ENCODE peak calls at places on chromosome 17, in four cellular contexts. P is uterus, I is psoas muscle, F is NT2/D1. L is an unnamed sample.

GRCh38 chr17:27457731-27458523 is 1.7 kb downstream of the KSR1 start:
- DNase-seq in P (no peak), I (no peak), F (no peak), L (peak)

GRCh38 chr17:41777157-41777578 is 9.3 kb downstream of the JUP start:
- DNase-seq in P (no peak), I (peak), F (no peak), L (no peak)

GRCh38 chr17:66416207-66416940 is 114.0 kb downstream of the PRKCA start:
- DNase-seq in P (no peak), I (no peak), F (no peak), L (no peak)

GRCh38 chr17:36722121-36722902 is 120.9 kb downstream of the MRM1 start:
- DNase-seq in P (peak), I (peak), F (no peak), L (no peak)

GRCh38 chr17:1890758-1891450 is 61.1 kb downstream of the RPA1 start:
- DNase-seq in P (no peak), I (no peak), F (no peak), L (no peak)

GRCh38 chr17:76331083-76331482 is 22.6 kb downstream of the PRPSAP1 start:
- DNase-seq in P (no peak), I (no peak), F (no peak), L (no peak)

GRCh38 chr17:70636517-70637133 is 467.3 kb downstream of the KCNJ2 start:
- DNase-seq in P (no peak), I (no peak), F (no peak), L (peak)

GRCh38 chr17:8957721-8958120 is 7.8 kb downstream of the PIK3R5 start:
- DNase-seq in P (no peak), I (no peak), F (no peak), L (no peak)

GRCh38 chr17:73393962-73394361 is 82.2 kb upstream of the CDC42EP4 start:
- DNase-seq in P (no peak), I (no peak), F (no peak), L (no peak)

GRCh38 chr17:60586288-60586974 is 13.6 kb upstream of the PPM1D start:
- DNase-seq in P (no peak), I (no peak), F (no peak), L (no peak)

GRCh38 chr17:65020284-65020683 is 36.3 kb downstream of the GNA13 start:
- DNase-seq in P (no peak), I (no peak), F (no peak), L (no peak)

GRCh38 chr17:10663231-10663630 is 6.1 kb upstream of the MYH3 start:
- DNase-seq in P (no peak), I (no peak), F (no peak), L (no peak)

GRCh38 chr17:59798111-59798510 is 90.7 kb downstream of the VMP1 start:
- DNase-seq in P (no peak), I (no peak), F (no peak), L (no peak)

GRCh38 chr17:17151055-17151454 is 55.1 kb downstream of the PLD6 start:
- DNase-seq in P (no peak), I (no peak), F (no peak), L (peak)

GRCh38 chr17:66459811-66460270 is 157.4 kb downstream of the PRKCA start:
- DNase-seq in P (peak), I (peak), F (no peak), L (peak)

GRCh38 chr17:44187131-44187899 is 543 bp downstream of the TMUB2 start:
- DNase-seq in P (no peak), I (no peak), F (no peak), L (peak)

GRCh38 chr17:19341641-19342610 is 20.6 kb downstream of the B9D1 start:
- DNase-seq in P (peak), I (no peak), F (no peak), L (no peak)

GRCh38 chr17:64503821-64504768 is 2.0 kb downstream of the DDX5 start:
- DNase-seq in P (no peak), I (no peak), F (no peak), L (no peak)

GRCh38 chr17:82461827-82462524 is 3.4 kb downstream of the NARF start:
- DNase-seq in P (no peak), I (no peak), F (no peak), L (no peak)

GRCh38 chr17:35448214-35448898 is at the start of gene SLFN13:
- DNase-seq in P (peak), I (peak), F (peak), L (peak)

GRCh38 chr17:1951920-1952319 is 73.2 kb downstream of the RTN4RL1 start:
- DNase-seq in P (no peak), I (no peak), F (no peak), L (no peak)

GRCh38 chr17:83189013-83189672 is 109.7 kb downstream of the METRNL start:
- DNase-seq in P (no peak), I (no peak), F (no peak), L (no peak)

GRCh38 chr17:64234961-64235360 is 28.1 kb downstream of the TEX2 start:
- DNase-seq in P (no peak), I (no peak), F (no peak), L (no peak)

GRCh38 chr17:61618950-61619349 is 27.9 kb upstream of the NACA2 start:
- DNase-seq in P (no peak), I (no peak), F (no peak), L (no peak)

GRCh38 chr17:29615492-29616299 is 7.0 kb downstream of the CORO6 start:
- DNase-seq in P (peak), I (peak), F (peak), L (no peak)

GRCh38 chr17:64343071-64343774 is 47.4 kb downstream of the PECAM1 start:
- DNase-seq in P (no peak), I (no peak), F (no peak), L (no peak)

GRCh38 chr17:57545836-57546305 is 199.2 kb downstream of the CCDC182 start:
- DNase-seq in P (no peak), I (no peak), F (no peak), L (no peak)

GRCh38 chr17:41284546-41284945 is 9.0 kb downstream of the KRTAP9-7 start:
- DNase-seq in P (no peak), I (no peak), F (no peak), L (no peak)

GRCh38 chr17:688100-688989 is 26.3 kb downstream of the VPS53 start:
- DNase-seq in P (no peak), I (no peak), F (no peak), L (peak)

GRCh38 chr17:30278032-30278431 is 13.7 kb downstream of the BLMH start:
- DNase-seq in P (no peak), I (no peak), F (no peak), L (no peak)

GRCh38 chr17:83127431-83128160 is 48.2 kb downstream of the METRNL start:
- DNase-seq in P (no peak), I (no peak), F (no peak), L (no peak)

GRCh38 chr17:38616361-38616760 is 10.6 kb upstream of the SRCIN1 start:
- DNase-seq in P (no peak), I (no peak), F (no peak), L (no peak)

GRCh38 chr17:49403514-49404289 is 11.0 kb downstream of the PHB1 start:
- DNase-seq in P (no peak), I (no peak), F (no peak), L (no peak)

GRCh38 chr17:66281671-66282369 is 20.6 kb upstream of the PRKCA start:
- DNase-seq in P (no peak), I (no peak), F (no peak), L (no peak)

DNA sequence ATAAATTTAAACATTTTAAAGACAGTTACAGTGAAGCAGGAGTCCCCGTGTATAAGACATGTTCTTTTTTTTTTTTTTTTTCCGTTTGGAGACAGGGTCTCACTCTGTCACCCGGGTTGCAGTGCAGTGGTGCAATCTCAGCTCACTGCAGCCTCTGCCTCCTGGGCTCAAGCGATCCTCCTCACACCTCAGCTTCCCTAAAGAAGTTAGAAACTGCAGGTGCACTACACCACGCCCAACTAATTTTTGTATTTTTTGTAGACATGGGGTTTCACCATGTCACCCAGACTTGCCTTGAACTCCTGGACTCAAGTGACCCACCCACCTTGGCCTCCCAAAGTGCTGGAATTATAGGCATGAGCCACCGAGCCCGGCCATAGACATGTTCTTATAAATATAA is 3.0 kb downstream of the EVI2B start:
- DNase-seq in P (no peak), I (no peak), F (no peak), L (no peak)
- H3K4me3 ChIP-seq in P (no peak), I (peak), F (no peak), L (no peak)

DNA sequence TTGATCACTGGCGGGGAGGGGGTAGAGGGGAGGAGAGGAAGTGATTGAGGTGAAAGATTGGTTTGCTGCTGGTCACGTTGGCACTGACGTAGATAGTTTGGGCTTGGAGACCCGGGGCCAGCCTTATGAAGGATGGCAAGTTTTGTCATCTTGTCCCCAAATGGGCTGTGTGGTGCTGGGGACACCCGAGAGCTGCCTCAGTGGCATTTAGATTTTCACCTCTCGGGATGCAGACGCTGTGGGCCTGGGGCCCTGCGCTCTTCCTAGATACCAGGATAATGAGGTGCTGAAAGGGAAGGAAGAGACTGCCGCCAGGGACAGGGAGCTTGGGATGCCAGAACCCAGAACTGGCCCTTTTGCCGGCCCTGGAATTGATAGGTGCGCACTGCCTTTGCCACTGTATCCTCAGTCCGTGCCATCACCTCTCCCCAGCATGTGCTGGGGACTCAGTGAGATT is 1.4 kb upstream of the SOCS3 start:
- DNase-seq in P (no peak), I (no peak), F (no peak), L (no peak)
- H3K4me3 ChIP-seq in P (no peak), I (peak), F (no peak), L (no peak)

DNA sequence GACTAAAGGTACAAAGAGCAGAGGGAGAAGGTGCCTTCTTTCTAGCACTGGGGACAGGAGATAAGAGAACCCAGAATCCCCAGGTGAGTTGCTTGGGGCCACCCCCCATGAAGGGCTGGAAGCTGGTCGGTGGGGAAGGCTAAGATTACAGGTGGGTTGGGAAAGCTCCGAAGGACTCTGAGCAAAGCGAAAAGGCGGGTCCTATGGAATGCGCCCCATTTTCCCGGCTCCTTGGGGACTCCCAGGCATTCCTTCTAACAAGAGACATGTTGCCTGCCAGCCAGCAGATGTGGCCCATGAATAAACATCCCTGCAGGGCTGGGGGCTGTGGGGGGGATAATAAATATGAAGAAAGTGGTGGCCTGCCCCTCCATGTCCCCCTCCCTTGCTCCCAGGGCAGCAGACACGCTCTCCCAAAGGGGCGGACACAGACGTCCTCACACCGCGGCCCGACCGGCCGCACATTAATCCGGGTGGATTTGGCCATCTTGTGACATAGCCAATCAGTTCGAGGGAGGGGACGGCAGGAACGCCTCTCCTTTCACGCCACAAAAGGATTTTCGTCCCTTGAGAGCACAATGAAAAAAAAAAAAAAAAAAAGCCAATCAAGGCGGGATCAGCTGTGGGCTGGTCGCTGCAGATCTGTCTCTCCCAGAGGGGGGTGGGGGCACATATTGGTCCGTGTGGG is 98.5 kb downstream of the SOX9 start:
- DNase-seq in P (no peak), I (no peak), F (no peak), L (no peak)
- H3K4me3 ChIP-seq in P (no peak), I (no peak), F (peak), L (peak)

DNA sequence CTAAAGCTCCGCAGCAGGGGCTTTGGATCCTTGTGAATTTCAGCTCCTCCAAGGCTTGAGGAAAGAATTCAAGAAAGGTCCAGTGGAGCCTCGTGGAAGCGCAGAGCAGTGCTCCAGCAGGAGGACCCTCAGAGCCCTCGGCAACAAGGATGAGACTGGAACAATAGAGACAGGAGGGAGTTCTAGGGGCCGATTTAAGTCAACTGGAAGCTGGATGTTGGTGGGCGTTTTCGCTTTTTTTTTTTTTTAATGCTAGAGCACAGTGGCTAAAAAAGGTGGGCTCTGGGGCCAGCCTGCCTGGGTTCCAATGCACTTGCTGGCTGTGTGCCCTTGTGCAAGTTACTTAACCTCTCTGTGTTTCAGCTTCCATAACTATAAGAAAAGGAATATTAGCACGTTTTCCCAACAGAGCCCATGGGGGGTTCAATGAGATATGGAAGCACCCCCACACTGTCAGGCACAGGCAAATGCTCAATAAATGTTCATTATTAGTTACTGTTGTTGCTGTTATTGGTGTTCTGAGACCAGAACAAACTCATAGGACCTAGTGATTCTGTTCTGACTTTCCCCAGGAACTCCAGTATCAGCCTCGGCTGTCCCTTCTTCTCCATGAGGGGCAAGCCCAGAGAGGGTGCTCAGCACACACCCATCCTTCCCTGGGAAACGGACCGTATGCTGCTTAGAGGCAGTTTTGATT is 5.3 kb upstream of the CBX8 start:
- DNase-seq in P (no peak), I (no peak), F (no peak), L (no peak)
- H3K4me3 ChIP-seq in P (no peak), I (no peak), F (no peak), L (no peak)

DNA sequence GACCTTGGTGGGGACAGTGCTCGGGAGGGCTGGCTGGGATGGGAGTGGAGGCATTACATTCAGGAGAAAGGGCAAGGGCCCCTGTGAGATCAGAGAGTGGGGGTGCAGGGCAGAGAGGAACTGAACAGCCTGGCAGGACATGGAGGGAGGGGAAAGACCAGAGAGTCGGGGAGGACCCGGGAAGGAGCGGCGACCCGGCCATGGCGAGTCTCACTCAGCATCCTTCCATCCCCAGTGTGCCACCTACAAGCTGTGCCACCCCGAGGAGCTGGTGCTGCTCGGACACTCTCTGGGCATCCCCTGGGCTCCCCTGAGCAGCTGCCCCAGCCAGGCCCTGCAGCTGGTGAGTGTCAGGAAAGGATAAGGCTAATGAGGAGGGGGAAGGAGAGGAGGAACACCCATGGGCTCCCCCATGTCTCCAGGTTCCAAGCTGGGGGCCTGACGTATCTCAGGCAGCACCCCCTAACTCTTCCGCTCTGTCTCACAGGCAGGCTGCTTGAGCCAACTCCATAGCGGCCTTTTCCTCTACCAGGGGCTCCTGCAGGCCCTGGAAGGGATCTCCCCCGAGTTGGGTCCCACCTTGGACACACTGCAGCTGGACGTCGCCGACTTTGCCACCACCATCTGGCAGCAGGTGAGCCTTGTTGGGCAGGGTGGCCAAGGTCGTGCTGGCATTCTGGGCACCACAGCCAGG is 905 bp downstream of the CSF3 start:
- DNase-seq in P (no peak), I (no peak), F (no peak), L (no peak)
- H3K4me3 ChIP-seq in P (no peak), I (peak), F (no peak), L (no peak)

DNA sequence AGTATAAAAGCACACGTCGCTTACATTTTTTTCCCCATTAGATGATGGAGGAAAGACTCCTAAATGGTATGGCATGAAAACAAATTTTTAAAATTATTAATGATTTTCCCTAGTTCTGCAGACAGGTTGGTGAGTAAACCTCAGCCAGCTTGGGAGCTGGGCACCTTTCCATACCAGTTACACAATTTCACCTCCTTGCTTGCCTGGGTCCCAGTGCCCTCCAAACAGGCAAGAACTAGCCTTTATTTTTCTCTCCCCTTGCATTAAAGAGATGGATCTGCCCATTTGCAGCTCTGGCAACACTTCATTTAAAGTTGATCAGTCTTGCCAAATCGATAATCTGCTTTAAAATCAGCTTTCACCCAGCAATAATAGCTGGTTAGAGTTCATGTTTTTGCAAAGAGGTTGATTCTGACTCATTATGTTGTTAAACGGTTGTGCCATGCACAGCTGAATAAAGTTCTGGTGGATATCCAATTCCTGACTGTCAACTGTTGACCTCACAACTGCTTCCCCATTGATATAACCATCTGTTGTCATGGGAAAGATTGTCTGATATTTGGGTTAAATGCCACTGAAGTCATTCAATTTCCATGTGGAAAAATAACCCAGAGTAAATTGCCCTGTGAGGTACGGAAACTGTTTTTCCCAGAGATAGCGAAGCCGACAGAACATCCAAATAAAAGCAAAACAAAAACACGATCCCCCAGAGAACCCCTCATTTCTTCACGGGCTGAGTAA is 1.3 kb downstream of the C17orf58 start:
- DNase-seq in P (peak), I (no peak), F (no peak), L (no peak)
- H3K4me3 ChIP-seq in P (peak), I (peak), F (peak), L (peak)

L was measured in astrocyte of the cerebellum.